ENCODE peak calls at places on chromosomes 6 and 20, in six cellular contexts. E is Panc1, Q is nephron progenitor cell, Y is cardiac muscle cell, A is foreskin fibroblast, L is activated B cell treated with CpG ODN at 0.5 μM for 24 hours. I is an unnamed sample.

GRCh38 chr6:163170294-163170883 is 244.1 kb upstream of the QKI start:
- DNase-seq in L (no peak), Y (peak; percentile 19), Q (no peak), E (peak; percentile 7), A (no peak), I (no peak)

GRCh38 chr6:86936834-86937218 is 502 bp upstream of the HTR1E start:
- DNase-seq in E (no peak), L (no peak), Q (no peak), A (no peak), Y (no peak), I (no peak)

GRCh38 chr6:123016431-123017110 is 20.5 kb downstream of the CLVS2 start:
- DNase-seq in Y (no peak), E (no peak), A (no peak), Q (no peak), L (no peak), I (no peak)

GRCh38 chr6:15280023-15280422 is 34.2 kb downstream of the JARID2 start:
- DNase-seq in L (no peak), Q (no peak), A (no peak), E (no peak), Y (peak; percentile 71), I (no peak)

GRCh38 chr6:14231071-14231483 is 113.5 kb downstream of the CD83 start:
- DNase-seq in Q (no peak), A (no peak), E (no peak), Y (no peak), L (no peak), I (no peak)

GRCh38 chr6:25749837-25750236 is 4.7 kb upstream of the SLC17A4 start:
- DNase-seq in A (no peak), E (no peak), Y (no peak), L (no peak), Q (no peak), I (no peak)

GRCh38 chr6:906920-907319 is 214.0 kb upstream of the EXOC2 start:
- DNase-seq in A (peak; percentile 7), L (no peak), E (no peak), Q (no peak), Y (no peak), I (no peak)

GRCh38 chr20:11140359-11140758 is 466.6 kb upstream of the JAG1 start:
- DNase-seq in E (no peak), L (no peak), Q (no peak), Y (peak; percentile 87), A (peak; percentile 70), I (no peak)

GRCh38 chr20:10077081-10077471 is 42.3 kb downstream of the ANKEF1 start:
- DNase-seq in L (no peak), E (no peak), Q (peak; percentile 11), Y (no peak), A (no peak), I (no peak)

GRCh38 chr6:41411961-41412360 is 76.6 kb downstream of the NCR2 start:
- DNase-seq in E (no peak), Q (no peak), Y (no peak), A (no peak), L (no peak), I (no peak)

GRCh38 chr6:136550045-136550329 is 235 bp downstream of the MAP7 start:
- DNase-seq in L (no peak), A (no peak), Q (no peak), E (no peak), Y (no peak), I (no peak)

GRCh38 chr6:127775371-127775770 is 125.5 kb downstream of the THEMIS start:
- DNase-seq in Q (no peak), E (no peak), A (no peak), Y (no peak), L (no peak), I (no peak)

GRCh38 chr6:13407368-13407708 is 79.0 kb upstream of the TBC1D7 start:
- DNase-seq in Y (no peak), Q (no peak), E (no peak), A (no peak), L (no peak), I (no peak)

GRCh38 chr6:86042214-86042613 is 399.5 kb upstream of the SYNCRIP start:
- DNase-seq in A (no peak), Q (no peak), Y (no peak), L (no peak), E (no peak), I (no peak)

GRCh38 chr6:5003604-5004372 is at the start of gene RPP40:
- DNase-seq in Y (peak; percentile 99), Q (peak; percentile 99), E (peak; percentile 73), A (peak; percentile 96), L (peak; percentile 98), I (peak; percentile 77)

GRCh38 chr6:5007531-5007930 is 3.7 kb upstream of the RPP40 start:
- DNase-seq in Q (no peak), L (no peak), E (no peak), A (no peak), Y (no peak), I (no peak)

GRCh38 chr6:5011346-5011745 is 7.5 kb upstream of the RPP40 start:
- DNase-seq in A (no peak), Y (no peak), E (no peak), Q (no peak), L (no peak), I (no peak)

GRCh38 chr6:5004373-5005037 is 668 bp upstream of the RPP40 start:
- DNase-seq in Q (no peak), E (no peak), A (peak; percentile 11), Y (no peak), L (no peak), I (no peak)

DNA sequence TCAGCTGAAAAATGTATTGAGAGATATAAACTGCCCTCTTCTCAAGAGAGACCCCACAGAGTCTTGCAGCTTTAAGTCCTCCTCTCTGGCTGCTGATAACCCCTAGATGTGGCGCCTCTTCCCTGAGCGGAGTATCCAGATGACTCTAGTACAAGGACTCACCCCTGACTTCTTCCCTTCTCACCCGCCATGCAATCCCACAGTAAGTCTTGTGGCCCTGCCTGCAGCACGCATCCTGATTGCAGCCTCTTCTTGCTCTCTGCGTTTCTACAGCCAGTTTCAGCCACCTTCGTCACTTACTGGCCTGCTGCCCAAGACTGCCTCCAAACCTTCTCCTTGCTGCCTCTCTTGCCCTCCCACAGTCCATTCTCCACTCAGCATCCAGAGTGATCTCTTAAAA is 2.3 kb upstream of the RPP40 start:
- DNase-seq in A (no peak), E (no peak), Y (peak; percentile 10), Q (no peak), L (no peak), I (no peak)
- TF ChIP-seq CTCF in A (no peak), E (no peak), Y (no peak), Q (no peak), L (no peak), I (no peak)

GRCh38 chr6:101114703-101115102 is 233.6 kb upstream of the ASCC3 start:
- DNase-seq in E (peak; percentile 28), L (no peak), Y (peak; percentile 66), A (peak; percentile 18), Q (peak; percentile 25), I (no peak)
- TF ChIP-seq CTCF in E (peak; percentile 78), L (no peak), Y (peak; percentile 66), A (peak; percentile 47), Q (peak; percentile 72), I (no peak)

GRCh38 chr6:53492860-53493634 is 51.9 kb downstream of the GCLC start:
- DNase-seq in E (peak; percentile 58), Y (peak; percentile 72), Q (no peak), A (peak; percentile 35), L (no peak), I (no peak)
- TF ChIP-seq CTCF in E (peak; percentile 78), Y (peak; percentile 72), Q (peak; percentile 77), A (peak; percentile 73), L (peak; percentile 64), I (peak; percentile 74)

GRCh38 chr6:160975111-160975510 is 16.5 kb upstream of the MAP3K4 start:
- DNase-seq in Q (no peak), Y (no peak), E (no peak), A (no peak), L (no peak), I (no peak)

GRCh38 chr6:160974304-160974771 is 17.2 kb upstream of the MAP3K4 start:
- DNase-seq in Q (no peak), L (no peak), Y (peak; percentile 95), A (peak; percentile 97), E (no peak), I (no peak)

GRCh38 chr6:160972111-160972510 is 19.5 kb upstream of the MAP3K4 start:
- DNase-seq in E (no peak), L (no peak), Q (no peak), A (peak; percentile 86), Y (peak; percentile 85), I (no peak)

GRCh38 chr6:160973856-160974255 is 17.7 kb upstream of the MAP3K4 start:
- DNase-seq in A (no peak), E (no peak), Y (peak; percentile 45), Q (no peak), L (no peak), I (no peak)

DNA sequence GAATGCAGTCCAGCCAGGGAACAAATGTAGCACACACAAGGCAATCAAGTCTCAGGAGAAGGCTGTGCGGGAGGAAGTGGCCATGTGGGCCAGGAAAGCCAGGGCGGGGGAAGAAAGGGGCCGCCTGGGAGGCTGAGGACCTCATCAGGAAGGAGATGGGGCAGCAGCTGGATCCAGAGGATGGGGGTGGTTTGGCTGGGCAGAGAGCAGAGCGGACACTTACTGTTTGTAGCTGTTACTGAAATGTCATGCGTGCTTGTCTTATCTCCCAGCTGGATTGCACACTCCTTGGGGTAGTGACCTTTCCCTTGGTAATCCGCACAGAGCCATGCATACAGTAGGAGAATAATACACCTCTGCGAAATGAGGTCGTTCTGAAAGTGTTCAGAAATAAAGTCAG is 18.3 kb upstream of the MAP3K4 start:
- DNase-seq in Q (no peak), E (no peak), A (peak; percentile 49), Y (peak; percentile 91), L (no peak), I (no peak)
- TF ChIP-seq CTCF in Q (no peak), E (no peak), A (no peak), Y (peak; percentile 21), L (no peak), I (no peak)

GRCh38 chr20:7031222-7031621 is 263.7 kb downstream of the BMP2 start:
- DNase-seq in L (no peak), E (no peak), Q (no peak), A (no peak), Y (peak; percentile 2), I (no peak)
- TF ChIP-seq CTCF in L (no peak), E (no peak), Q (no peak), A (peak; percentile 10), Y (peak; percentile 32), I (no peak)

GRCh38 chr6:89980353-89980752 is 86.1 kb downstream of the GJA10 start:
- DNase-seq in Y (no peak), A (no peak), Q (no peak), E (no peak), L (no peak), I (no peak)
- TF ChIP-seq CTCF in Y (no peak), A (no peak), Q (no peak), E (no peak), L (no peak), I (no peak)

DNA sequence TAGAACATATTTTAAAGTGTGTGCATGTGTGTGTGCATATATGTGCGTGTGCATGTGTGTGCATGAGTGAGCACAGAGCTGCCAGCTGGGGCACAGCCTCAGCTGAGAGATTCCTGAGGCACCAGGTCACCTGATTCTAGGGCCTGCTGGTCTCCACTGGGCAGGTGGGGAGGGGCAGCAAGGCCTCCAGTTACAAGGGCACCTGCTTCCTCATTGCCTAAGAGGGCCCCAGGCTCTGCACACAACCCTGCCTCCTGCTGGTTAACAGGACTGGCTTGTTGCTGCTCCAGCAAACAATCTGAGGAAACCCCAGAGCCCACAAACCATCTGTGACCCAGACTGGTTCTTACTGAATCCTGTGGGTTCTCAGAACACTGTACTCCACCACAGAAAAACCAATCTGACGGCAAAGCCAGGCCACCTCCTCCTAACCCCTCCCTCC is 22.9 kb upstream of the UBE2J1 start:
- DNase-seq in L (no peak), A (no peak), E (no peak), Q (peak; percentile 35), Y (no peak), I (peak; percentile 19)
- TF ChIP-seq CTCF in L (no peak), A (peak; percentile 12), E (peak; percentile 31), Q (no peak), Y (no peak), I (no peak)

I was measured in esophagus squamous epithelium.